ENCODE peak calls at places on chromosomes 1 and 21, in five cellular contexts. J is fibroblast of lung, D is fibroblast of mammary gland, E is stomach, C is NCI-H1092 treated with DMSO at 0.1 percent for 48 hours. U is an unnamed sample.

GRCh38 chr1:35448344-35448801 is 108.8 kb downstream of the KIAA0319L start:
- DNase-seq in J (peak), D (peak), E (peak), C (no peak), U (no peak)

GRCh38 chr1:243946946-243947345 is 96.9 kb upstream of the AKT3 start:
- DNase-seq in J (no peak), D (peak), E (no peak), C (peak), U (no peak)

GRCh38 chr21:23111070-23111605 is 2112.9 kb downstream of the NCAM2 start:
- DNase-seq in J (no peak), D (no peak), E (no peak), C (no peak), U (no peak)

GRCh38 chr1:38420666-38421065 is 374.1 kb upstream of the POU3F1 start:
- DNase-seq in J (no peak), D (no peak), E (no peak), C (no peak), U (no peak)

GRCh38 chr1:115428262-115428661 is 90.2 kb upstream of the NGF start:
- DNase-seq in J (peak), D (no peak), E (no peak), C (no peak), U (no peak)

GRCh38 chr21:39860600-39860999 is 6.6 kb upstream of the PCP4 start:
- DNase-seq in J (no peak), D (no peak), E (no peak), C (no peak), U (no peak)

GRCh38 chr1:11858968-11859871 is 475 bp upstream of the NPPB start:
- DNase-seq in J (peak), D (peak), E (peak), C (no peak), U (peak)

GRCh38 chr1:38727629-38728175 is 131.9 kb downstream of the RRAGC start:
- DNase-seq in J (no peak), D (no peak), E (no peak), C (no peak), U (no peak)

GRCh38 chr1:178060789-178061556 is 32.9 kb upstream of the RASAL2 start:
- DNase-seq in J (peak), D (peak), E (no peak), C (no peak), U (no peak)

GRCh38 chr1:157047064-157047410 is 1.5 kb upstream of the ARHGEF11 start:
- DNase-seq in J (no peak), D (no peak), E (no peak), C (no peak), U (no peak)

GRCh38 chr1:20093940-20094391 is 24.0 kb downstream of the PLA2G5 start:
- DNase-seq in J (no peak), D (peak), E (no peak), C (no peak), U (peak)

GRCh38 chr1:56550132-56550531 is 29.2 kb downstream of the PLPP3 start:
- DNase-seq in J (no peak), D (no peak), E (no peak), C (peak), U (no peak)

GRCh38 chr1:247077768-247078314 is 770 bp downstream of the ZNF670 start:
- DNase-seq in J (peak), D (peak), E (no peak), C (peak), U (no peak)

GRCh38 chr21:45322231-45322959 is 34.7 kb upstream of the POFUT2 start:
- DNase-seq in J (no peak), D (no peak), E (no peak), C (no peak), U (no peak)

GRCh38 chr1:245332513-245332912 is 177.7 kb downstream of the KIF26B start:
- DNase-seq in J (peak), D (no peak), E (no peak), C (no peak), U (no peak)

GRCh38 chr1:192776206-192776605 is 32.6 kb upstream of the RGS2 start:
- DNase-seq in J (no peak), D (no peak), E (no peak), C (no peak), U (no peak)

GRCh38 chr1:156677616-156678596 is 699 bp upstream of the NES start:
- DNase-seq in J (peak), D (peak), E (peak), C (peak), U (no peak)

GRCh38 chr1:207808322-207808705 is 56.5 kb downstream of the CD46 start:
- DNase-seq in J (no peak), D (no peak), E (no peak), C (no peak), U (no peak)

GRCh38 chr1:169108897-169109560 is 2.5 kb downstream of the ATP1B1 start:
- DNase-seq in J (peak), D (no peak), E (peak), C (peak), U (no peak)

GRCh38 chr1:19945914-19946313 is 22.5 kb upstream of the PLA2G2E start:
- DNase-seq in J (no peak), D (no peak), E (no peak), C (no peak), U (no peak)

GRCh38 chr21:34133392-34133791 is 60.0 kb downstream of the MRPS6 start:
- DNase-seq in J (no peak), D (no peak), E (no peak), C (no peak), U (no peak)

GRCh38 chr1:233614743-233615521 is 1.0 kb downstream of the KCNK1 start:
- DNase-seq in J (no peak), D (no peak), E (peak), C (no peak), U (no peak)

GRCh38 chr21:46122758-46123683 is 25.1 kb downstream of the COL6A2 start:
- DNase-seq in J (no peak), D (peak), E (no peak), C (no peak), U (no peak)

GRCh38 chr21:26652891-26653290 is 79.8 kb upstream of the CYYR1 start:
- DNase-seq in J (no peak), D (no peak), E (no peak), C (no peak), U (no peak)

GRCh38 chr1:169089776-169090175 is 16.7 kb upstream of the ATP1B1 start:
- DNase-seq in J (no peak), D (no peak), E (no peak), C (no peak), U (no peak)

GRCh38 chr1:149846042-149846441 is 53.3 kb upstream of the BOLA1 start:
- DNase-seq in J (no peak), D (no peak), E (no peak), C (no peak), U (no peak)

GRCh38 chr1:117615474-117615873 is 9.6 kb downstream of the TENT5C start:
- DNase-seq in J (no peak), D (no peak), E (no peak), C (no peak), U (no peak)

GRCh38 chr21:36948686-36949085 is 17.8 kb downstream of the HLCS start:
- DNase-seq in J (no peak), D (peak), E (no peak), C (no peak), U (no peak)

GRCh38 chr1:208206092-208206698 is 38.0 kb downstream of the PLXNA2 start:
- DNase-seq in J (no peak), D (no peak), E (no peak), C (peak), U (no peak)

GRCh38 chr1:209375097-209375496 is 208.4 kb upstream of the CAMK1G start:
- DNase-seq in J (no peak), D (no peak), E (no peak), C (no peak), U (no peak)

GRCh38 chr1:151993084-151993733 is 450 bp downstream of the S100A10 start:
- DNase-seq in J (peak), D (no peak), E (peak), C (no peak), U (no peak)

GRCh38 chr1:9611716-9612115 is 23.0 kb downstream of the TMEM201 start:
- DNase-seq in J (no peak), D (no peak), E (no peak), C (no peak), U (no peak)

GRCh38 chr21:42254631-42255030 is 35.7 kb downstream of the ABCG1 start:
- DNase-seq in J (no peak), D (no peak), E (no peak), C (no peak), U (no peak)

GRCh38 chr1:41898191-41898713 is 20.5 kb downstream of the HIVEP3 start:
- DNase-seq in J (peak), D (peak), E (no peak), C (no peak), U (no peak)

GRCh38 chr1:200895448-200895799 is 724 bp downstream of the INAVA start:
- DNase-seq in J (no peak), D (no peak), E (no peak), C (no peak), U (no peak)

GRCh38 chr1:28172690-28173150 is 3.8 kb downstream of the PTAFR start:
- DNase-seq in J (peak), D (no peak), E (peak), C (no peak), U (no peak)

GRCh38 chr1:7703321-7704213 is 67.5 kb upstream of the VAMP3 start:
- DNase-seq in J (no peak), D (no peak), E (no peak), C (peak), U (no peak)

GRCh38 chr1:113949007-113949406 is 19.9 kb downstream of the HIPK1 start:
- DNase-seq in J (no peak), D (peak), E (no peak), C (no peak), U (no peak)

GRCh38 chr1:207396360-207396759 is 57.8 kb upstream of the CR2 start:
- DNase-seq in J (no peak), D (no peak), E (no peak), C (no peak), U (no peak)

U was measured in ureter.